ENCODE peak calls at places on chromosomes 16 and 17, in five cellular contexts. One of them, this sample, is unnamed.

GRCh38 chr17:82366749-82367148 is 4.8 kb upstream of the UTS2R start:
- DNase-seq in activated CD4-positive, alpha-beta T cell treated with anti-CD3 and anti-CD28 coated beads, Interleukin-2, amount 50 U/mL, for 48 hours: no peak
- DNase-seq in KG1: no peak
- DNase-seq in NCI-H1092: no peak
- DNase-seq in neural progenitor cell: no peak
- DNase-seq in this sample: no peak

GRCh38 chr16:11624645-11625607 is 38.2 kb upstream of the LITAF start:
- DNase-seq in NCI-H1092: no peak
- DNase-seq in activated CD4-positive, alpha-beta T cell treated with anti-CD3 and anti-CD28 coated beads, Interleukin-2, amount 50 U/mL, for 48 hours: no peak
- DNase-seq in neural progenitor cell: no peak
- DNase-seq in KG1: no peak
- DNase-seq in this sample: no peak

GRCh38 chr16:73483934-73484712 is 436.2 kb upstream of the ZFHX3 start:
- DNase-seq in KG1: no peak
- DNase-seq in activated CD4-positive, alpha-beta T cell treated with anti-CD3 and anti-CD28 coated beads, Interleukin-2, amount 50 U/mL, for 48 hours: no peak
- DNase-seq in neural progenitor cell: no peak
- DNase-seq in NCI-H1092: no peak
- DNase-seq in this sample: no peak

GRCh38 chr17:43528319-43528987 is 17.7 kb downstream of the ETV4 start:
- DNase-seq in activated CD4-positive, alpha-beta T cell treated with anti-CD3 and anti-CD28 coated beads, Interleukin-2, amount 50 U/mL, for 48 hours: no peak
- DNase-seq in KG1: no peak
- DNase-seq in NCI-H1092: no peak
- DNase-seq in neural progenitor cell: no peak
- DNase-seq in this sample: no peak

GRCh38 chr16:11615756-11616447 is 29.2 kb upstream of the LITAF start:
- DNase-seq in KG1: no peak
- DNase-seq in neural progenitor cell: no peak
- DNase-seq in activated CD4-positive, alpha-beta T cell treated with anti-CD3 and anti-CD28 coated beads, Interleukin-2, amount 50 U/mL, for 48 hours: no peak
- DNase-seq in NCI-H1092: no peak
- DNase-seq in this sample: no peak

GRCh38 chr17:78058001-78058400 is 70.6 kb downstream of the TMC6 start:
- DNase-seq in KG1: no peak
- DNase-seq in neural progenitor cell: no peak
- DNase-seq in activated CD4-positive, alpha-beta T cell treated with anti-CD3 and anti-CD28 coated beads, Interleukin-2, amount 50 U/mL, for 48 hours: no peak
- DNase-seq in NCI-H1092: peak
- DNase-seq in this sample: no peak

GRCh38 chr16:59573528-59574271 is 839.6 kb upstream of the GOT2 start:
- DNase-seq in activated CD4-positive, alpha-beta T cell treated with anti-CD3 and anti-CD28 coated beads, Interleukin-2, amount 50 U/mL, for 48 hours: no peak
- DNase-seq in KG1: no peak
- DNase-seq in NCI-H1092: no peak
- DNase-seq in neural progenitor cell: no peak
- DNase-seq in this sample: no peak

GRCh38 chr16:30805370-30806169 is 18.6 kb upstream of the ZNF629 start:
- DNase-seq in NCI-H1092: peak
- DNase-seq in activated CD4-positive, alpha-beta T cell treated with anti-CD3 and anti-CD28 coated beads, Interleukin-2, amount 50 U/mL, for 48 hours: peak
- DNase-seq in neural progenitor cell: peak
- DNase-seq in KG1: no peak
- DNase-seq in this sample: no peak

GRCh38 chr17:76501018-76501826 is at the start of gene RHBDF2:
- DNase-seq in neural progenitor cell: peak
- DNase-seq in activated CD4-positive, alpha-beta T cell treated with anti-CD3 and anti-CD28 coated beads, Interleukin-2, amount 50 U/mL, for 48 hours: peak
- DNase-seq in KG1: peak
- DNase-seq in NCI-H1092: peak
- DNase-seq in this sample: peak

This sample was measured in activated naive CD8-positive, alpha-beta T cell treated with anti-CD3 and anti-CD28 coated beads, Interleukin-2, amount 50 U/mL, for 16 hours.